ENCODE peak calls at places on chromosomes 11 and 22, in eight cellular contexts. B is brain microvascular endothelial cell, E is SK-N-SH, M is body of pancreas, I is astrocyte of the spinal cord, U is cardiac muscle cell, K is choroid plexus epithelial cell, H is mammary epithelial cell. S is an unnamed sample.
A peak's percentile ranks its signal among the peaks of the same experiment; 100 is the strongest.

GRCh38 chr11:128156486-128156885 is 430.9 kb downstream of the ETS1 start:
- DNase-seq in M (no peak), B (no peak), H (no peak), E (no peak), U (no peak), I (peak; percentile 8), K (no peak), S (no peak)

GRCh38 chr11:45795379-45795778 is 9.6 kb upstream of the SLC35C1 start:
- DNase-seq in M (no peak), B (no peak), E (no peak), I (no peak), U (no peak), K (no peak), H (no peak), S (no peak)

GRCh38 chr11:110763249-110764011 is 51.2 kb upstream of the ARHGAP20 start:
- DNase-seq in B (peak; percentile 31), U (peak; percentile 63), E (no peak), M (peak; percentile 27), H (no peak), I (peak; percentile 80), K (peak; percentile 92), S (peak; percentile 53)

GRCh38 chr22:37623075-37624016 is 14.7 kb downstream of the GGA1 start:
- DNase-seq in M (peak; percentile 60), I (peak; percentile 36), B (no peak), U (peak; percentile 68), E (peak; percentile 94), H (no peak), K (peak; percentile 54), S (peak; percentile 84)

GRCh38 chr11:28581286-28582242 is 473.4 kb downstream of the METTL15 start:
- DNase-seq in H (no peak), M (no peak), E (no peak), B (peak; percentile 42), K (peak; percentile 67), U (peak; percentile 52), I (peak; percentile 88), S (no peak)

GRCh38 chr11:17012712-17013547 is 1.3 kb downstream of the PLEKHA7 start:
- DNase-seq in H (peak; percentile 81), K (peak; percentile 72), E (no peak), U (peak; percentile 52), M (peak; percentile 88), I (peak; percentile 85), B (peak; percentile 53), S (peak; percentile 52)

GRCh38 chr11:87740513-87740912 is 434.7 kb downstream of the RAB38 start:
- DNase-seq in I (no peak), M (no peak), K (no peak), U (no peak), H (no peak), B (no peak), E (no peak), S (no peak)

GRCh38 chr11:36945384-36945783 is 347.3 kb upstream of the RAG2 start:
- DNase-seq in H (no peak), I (peak; percentile 0), M (no peak), K (peak; percentile 16), U (peak; percentile 14), B (no peak), E (peak; percentile 19), S (no peak)

GRCh38 chr11:2688381-2689231 is 11.2 kb downstream of the KCNQ1OT1 start:
- DNase-seq in E (no peak), U (no peak), B (no peak), K (no peak), H (no peak), M (peak; percentile 11), I (no peak), S (no peak)

GRCh38 chr11:41115066-41115465 is 344.4 kb downstream of the LRRC4C start:
- DNase-seq in M (no peak), I (no peak), U (no peak), E (no peak), B (no peak), H (no peak), K (no peak), S (no peak)

GRCh38 chr11:35275808-35276170 is 136.8 kb downstream of the CD44 start:
- DNase-seq in U (no peak), I (no peak), K (no peak), H (no peak), E (no peak), M (no peak), B (no peak), S (no peak)

GRCh38 chr11:83680351-83680750 is 394.2 kb upstream of the CCDC90B start:
- DNase-seq in U (no peak), B (no peak), E (peak; percentile 2), H (no peak), K (no peak), M (no peak), I (no peak), S (no peak)

GRCh38 chr11:16195659-16196058 is 160.7 kb downstream of the SOX6 start:
- DNase-seq in K (peak; percentile 14), H (no peak), U (peak; percentile 20), B (peak; percentile 16), I (peak; percentile 75), E (no peak), M (no peak), S (no peak)

GRCh38 chr22:40200795-40201194 is 23.1 kb downstream of the TNRC6B start:
- DNase-seq in K (no peak), I (no peak), E (no peak), H (no peak), B (no peak), M (no peak), U (peak; percentile 29), S (no peak)

GRCh38 chr22:42101186-42101585 is 10.6 kb upstream of the NDUFA6 start:
- DNase-seq in K (peak; percentile 17), B (no peak), E (no peak), M (no peak), U (no peak), H (no peak), I (no peak), S (no peak)

GRCh38 chr11:118264568-118265470 is 722 bp upstream of the MPZL2 start:
- DNase-seq in M (no peak), E (no peak), I (no peak), B (no peak), H (no peak), U (no peak), K (no peak), S (no peak)

GRCh38 chr11:44229664-44230063 is 80.3 kb downstream of the ALX4 start:
- DNase-seq in E (no peak), K (peak; percentile 48), U (no peak), M (no peak), H (no peak), I (peak; percentile 19), B (no peak), S (no peak)

GRCh38 chr11:111793863-111794262 is 27.7 kb upstream of the PPP2R1B start:
- DNase-seq in H (peak; percentile 65), B (peak; percentile 16), U (peak; percentile 18), M (no peak), K (peak; percentile 50), E (peak; percentile 75), I (peak; percentile 54), S (peak; percentile 41)

GRCh38 chr11:12505183-12505582 is 127.8 kb downstream of the PARVA start:
- DNase-seq in B (no peak), E (peak; percentile 40), U (no peak), M (no peak), K (no peak), H (no peak), I (no peak), S (no peak)

GRCh38 chr11:62799486-62799885 is 5.8 kb downstream of the NXF1 start:
- DNase-seq in E (no peak), K (no peak), U (no peak), B (no peak), M (no peak), I (no peak), H (no peak), S (no peak)

GRCh38 chr11:8732748-8733241 is 50.2 kb downstream of the RPL27A start:
- DNase-seq in H (peak; percentile 66), E (no peak), I (peak; percentile 73), M (peak; percentile 85), K (peak; percentile 60), U (peak; percentile 87), B (peak; percentile 61), S (peak; percentile 82)

GRCh38 chr22:44848791-44849410 is 96.5 kb downstream of the ARHGAP8 start:
- DNase-seq in U (no peak), I (no peak), K (no peak), E (no peak), H (no peak), M (no peak), B (no peak), S (no peak)
- H3K4me3 ChIP-seq in U (no peak overlapping the region), I (no peak overlapping the region), K (no peak overlapping the region), E (no peak overlapping the region), H (no peak overlapping the region), M (no peak overlapping the region), B (no peak overlapping the region), S (no peak overlapping the region)

DNA sequence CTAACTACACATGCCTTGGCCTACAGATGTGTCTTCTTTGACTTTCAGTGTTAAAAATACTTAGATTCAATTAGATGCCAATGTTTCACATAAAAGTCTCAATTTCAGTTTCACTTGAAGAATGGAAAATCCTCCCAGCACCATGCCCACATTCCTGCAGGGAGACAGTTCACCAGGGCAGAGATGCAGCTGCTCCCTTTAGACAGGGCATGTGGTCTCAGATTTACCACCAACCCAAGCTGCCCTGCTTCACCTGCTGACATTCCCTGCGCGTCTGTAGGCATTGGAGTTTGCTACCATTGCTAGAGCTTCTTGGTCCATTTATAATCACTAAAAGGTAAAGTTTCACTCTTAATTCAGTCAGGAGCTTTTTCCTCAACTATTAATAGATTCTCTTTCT is 113.9 kb downstream of the ARFGAP2 start:
- DNase-seq in K (no peak), I (no peak), M (no peak), B (no peak), U (no peak), E (no peak), H (no peak), S (no peak)
- H3K4me3 ChIP-seq in K (no peak overlapping the region), I (no peak overlapping the region), M (no peak overlapping the region), B (no peak overlapping the region), U (no peak overlapping the region), E (no peak overlapping the region), H (no peak overlapping the region), S (no peak overlapping the region)

GRCh38 chr11:64909653-64910343 is 7.2 kb downstream of the ATG2A start:
- DNase-seq in U (no peak), I (no peak), H (no peak), B (no peak), K (no peak), E (no peak), M (no peak), S (no peak)
- H3K4me3 ChIP-seq in U (no peak overlapping the region), I (no peak overlapping the region), H (no peak overlapping the region), B (no peak overlapping the region), K (no peak overlapping the region), E (no peak overlapping the region), M (no peak overlapping the region), S (no peak overlapping the region)

DNA sequence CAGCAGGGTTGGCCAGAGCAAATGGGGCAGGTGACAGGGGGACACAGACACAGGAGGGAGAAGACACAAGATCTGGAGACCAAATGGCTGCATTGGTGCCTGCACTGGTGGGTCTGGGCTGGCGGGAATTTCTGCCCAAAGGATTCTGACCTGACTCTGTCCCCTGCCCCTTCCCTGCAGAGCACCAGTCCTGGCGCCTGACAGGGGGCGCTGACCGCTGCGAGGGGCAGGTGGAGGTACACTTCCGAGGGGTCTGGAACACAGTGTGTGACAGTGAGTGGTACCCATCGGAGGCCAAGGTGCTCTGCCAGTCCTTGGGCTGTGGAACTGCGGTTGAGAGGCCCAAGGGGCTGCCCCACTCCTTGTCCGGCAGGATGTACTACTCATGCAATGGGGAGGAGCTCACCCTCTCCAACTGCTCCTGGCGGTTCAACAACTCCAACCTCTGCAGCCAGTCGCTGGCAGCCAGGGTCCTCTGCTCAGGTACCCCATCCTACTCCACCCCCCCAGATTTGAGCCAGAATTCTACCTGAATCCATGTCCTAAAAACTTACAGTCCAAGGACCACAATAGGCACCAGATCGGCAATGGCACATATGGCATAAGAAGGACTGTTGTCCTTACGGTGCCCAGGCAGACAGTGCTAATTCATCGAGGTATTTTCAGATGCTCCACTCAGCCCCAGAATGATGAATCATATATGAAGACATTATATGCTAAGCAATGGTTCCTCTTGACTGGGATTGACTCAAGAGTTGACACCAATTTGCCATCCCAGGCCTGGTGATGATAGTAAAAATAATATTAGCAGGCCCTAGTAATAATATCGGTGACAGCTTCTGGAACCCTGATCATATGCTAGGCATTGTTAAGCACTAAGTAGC is 38.2 kb downstream of the CD6 start:
- DNase-seq in I (no peak), B (no peak), M (no peak), H (no peak), K (no peak), U (no peak), E (no peak), S (no peak)
- H3K4me3 ChIP-seq in I (no peak overlapping the region), B (no peak overlapping the region), M (no peak overlapping the region), H (no peak overlapping the region), K (no peak overlapping the region), U (no peak overlapping the region), E (no peak overlapping the region), S (no peak overlapping the region)